ENCODE peak calls at places on chromosomes 1 and 21, in nine cellular contexts. One of them, this sample, is unnamed.

GRCh38 chr21:43919871-43920801 is 55.1 kb downstream of the AGPAT3 start:
- DNase-seq in NCI-H1092 treated with DMSO at 0.1 percent for 48 hours: no peak
- DNase-seq in NCI-H2107: no peak
- DNase-seq in stimulated activated CD8-positive, alpha-beta memory T cell treated with anti-CD3 and anti-CD28 coated beads, Interleukin-7, amount 100 ng/mL, for 1 hour: no peak
- DNase-seq in activated T-helper 9 cell treated with anti-CD3 and anti-CD28 coated beads, Interleukin-2, amount 50 U/mL, for 16 hours: no peak
- DNase-seq in prostate gland: no peak
- DNase-seq in CD8-positive, alpha-beta T cell: no peak
- DNase-seq in stimulated activated effector memory CD8-positive, alpha-beta T cell treated with anti-CD3 and anti-CD28 coated beads, Interleukin-12 subunit alpha, Interleukin-12 subunit beta, amount 100 ng/mL, for 72 hours: no peak
- DNase-seq in NCI-H1417: peak; percentile 58
- DNase-seq in this sample: no peak

GRCh38 chr1:181135815-181136737 is 47.6 kb downstream of the IER5 start:
- DNase-seq in stimulated activated effector memory CD8-positive, alpha-beta T cell treated with anti-CD3 and anti-CD28 coated beads, Interleukin-12 subunit alpha, Interleukin-12 subunit beta, amount 100 ng/mL, for 72 hours: no peak
- DNase-seq in stimulated activated CD8-positive, alpha-beta memory T cell treated with anti-CD3 and anti-CD28 coated beads, Interleukin-7, amount 100 ng/mL, for 1 hour: no peak
- DNase-seq in NCI-H1417: no peak
- DNase-seq in NCI-H2107: no peak
- DNase-seq in NCI-H1092 treated with DMSO at 0.1 percent for 48 hours: no peak
- DNase-seq in prostate gland: no peak
- DNase-seq in CD8-positive, alpha-beta T cell: no peak
- DNase-seq in activated T-helper 9 cell treated with anti-CD3 and anti-CD28 coated beads, Interleukin-2, amount 50 U/mL, for 16 hours: no peak
- DNase-seq in this sample: peak; percentile 87

GRCh38 chr1:244353572-244354091 is 98.1 kb downstream of the ADSS2 start:
- DNase-seq in activated T-helper 9 cell treated with anti-CD3 and anti-CD28 coated beads, Interleukin-2, amount 50 U/mL, for 16 hours: peak; percentile 24
- DNase-seq in NCI-H1092 treated with DMSO at 0.1 percent for 48 hours: no peak
- DNase-seq in NCI-H1417: no peak
- DNase-seq in stimulated activated CD8-positive, alpha-beta memory T cell treated with anti-CD3 and anti-CD28 coated beads, Interleukin-7, amount 100 ng/mL, for 1 hour: no peak
- DNase-seq in NCI-H2107: no peak
- DNase-seq in CD8-positive, alpha-beta T cell: no peak
- DNase-seq in prostate gland: no peak
- DNase-seq in stimulated activated effector memory CD8-positive, alpha-beta T cell treated with anti-CD3 and anti-CD28 coated beads, Interleukin-12 subunit alpha, Interleukin-12 subunit beta, amount 100 ng/mL, for 72 hours: peak; percentile 54
- DNase-seq in this sample: peak; percentile 89

GRCh38 chr1:192201303-192201702 is 43.0 kb downstream of the RGS18 start:
- DNase-seq in NCI-H2107: no peak
- DNase-seq in activated T-helper 9 cell treated with anti-CD3 and anti-CD28 coated beads, Interleukin-2, amount 50 U/mL, for 16 hours: no peak
- DNase-seq in stimulated activated effector memory CD8-positive, alpha-beta T cell treated with anti-CD3 and anti-CD28 coated beads, Interleukin-12 subunit alpha, Interleukin-12 subunit beta, amount 100 ng/mL, for 72 hours: no peak
- DNase-seq in stimulated activated CD8-positive, alpha-beta memory T cell treated with anti-CD3 and anti-CD28 coated beads, Interleukin-7, amount 100 ng/mL, for 1 hour: no peak
- DNase-seq in prostate gland: no peak
- DNase-seq in CD8-positive, alpha-beta T cell: no peak
- DNase-seq in NCI-H1417: peak; percentile 3
- DNase-seq in NCI-H1092 treated with DMSO at 0.1 percent for 48 hours: no peak
- DNase-seq in this sample: no peak

GRCh38 chr1:64302971-64303370 is 99.5 kb downstream of the UBE2U start:
- DNase-seq in stimulated activated CD8-positive, alpha-beta memory T cell treated with anti-CD3 and anti-CD28 coated beads, Interleukin-7, amount 100 ng/mL, for 1 hour: no peak
- DNase-seq in CD8-positive, alpha-beta T cell: no peak
- DNase-seq in NCI-H2107: no peak
- DNase-seq in NCI-H1092 treated with DMSO at 0.1 percent for 48 hours: no peak
- DNase-seq in prostate gland: no peak
- DNase-seq in NCI-H1417: no peak
- DNase-seq in stimulated activated effector memory CD8-positive, alpha-beta T cell treated with anti-CD3 and anti-CD28 coated beads, Interleukin-12 subunit alpha, Interleukin-12 subunit beta, amount 100 ng/mL, for 72 hours: no peak
- DNase-seq in activated T-helper 9 cell treated with anti-CD3 and anti-CD28 coated beads, Interleukin-2, amount 50 U/mL, for 16 hours: no peak
- DNase-seq in this sample: peak; percentile 16

GRCh38 chr1:161720956-161721737 is at the start of gene FCRLB:
- DNase-seq in stimulated activated CD8-positive, alpha-beta memory T cell treated with anti-CD3 and anti-CD28 coated beads, Interleukin-7, amount 100 ng/mL, for 1 hour: no peak
- DNase-seq in prostate gland: no peak
- DNase-seq in CD8-positive, alpha-beta T cell: no peak
- DNase-seq in stimulated activated effector memory CD8-positive, alpha-beta T cell treated with anti-CD3 and anti-CD28 coated beads, Interleukin-12 subunit alpha, Interleukin-12 subunit beta, amount 100 ng/mL, for 72 hours: no peak
- DNase-seq in NCI-H2107: no peak
- DNase-seq in activated T-helper 9 cell treated with anti-CD3 and anti-CD28 coated beads, Interleukin-2, amount 50 U/mL, for 16 hours: no peak
- DNase-seq in NCI-H1417: no peak
- DNase-seq in NCI-H1092 treated with DMSO at 0.1 percent for 48 hours: no peak
- DNase-seq in this sample: no peak

GRCh38 chr1:51325878-51326755 is 4.2 kb downstream of the TTC39A start:
- DNase-seq in CD8-positive, alpha-beta T cell: no peak
- DNase-seq in NCI-H1417: no peak
- DNase-seq in stimulated activated effector memory CD8-positive, alpha-beta T cell treated with anti-CD3 and anti-CD28 coated beads, Interleukin-12 subunit alpha, Interleukin-12 subunit beta, amount 100 ng/mL, for 72 hours: no peak
- DNase-seq in NCI-H2107: no peak
- DNase-seq in stimulated activated CD8-positive, alpha-beta memory T cell treated with anti-CD3 and anti-CD28 coated beads, Interleukin-7, amount 100 ng/mL, for 1 hour: no peak
- DNase-seq in prostate gland: no peak
- DNase-seq in activated T-helper 9 cell treated with anti-CD3 and anti-CD28 coated beads, Interleukin-2, amount 50 U/mL, for 16 hours: no peak
- DNase-seq in NCI-H1092 treated with DMSO at 0.1 percent for 48 hours: no peak
- DNase-seq in this sample: no peak

GRCh38 chr21:15004721-15005370 is 60.0 kb downstream of the NRIP1 start:
- DNase-seq in CD8-positive, alpha-beta T cell: no peak
- DNase-seq in stimulated activated CD8-positive, alpha-beta memory T cell treated with anti-CD3 and anti-CD28 coated beads, Interleukin-7, amount 100 ng/mL, for 1 hour: no peak
- DNase-seq in NCI-H1417: no peak
- DNase-seq in NCI-H1092 treated with DMSO at 0.1 percent for 48 hours: no peak
- DNase-seq in activated T-helper 9 cell treated with anti-CD3 and anti-CD28 coated beads, Interleukin-2, amount 50 U/mL, for 16 hours: no peak
- DNase-seq in prostate gland: no peak
- DNase-seq in NCI-H2107: no peak
- DNase-seq in stimulated activated effector memory CD8-positive, alpha-beta T cell treated with anti-CD3 and anti-CD28 coated beads, Interleukin-12 subunit alpha, Interleukin-12 subunit beta, amount 100 ng/mL, for 72 hours: no peak
- DNase-seq in this sample: peak; percentile 59

GRCh38 chr1:15154480-15155036 is 1.0 kb downstream of the TMEM51 start:
- DNase-seq in stimulated activated effector memory CD8-positive, alpha-beta T cell treated with anti-CD3 and anti-CD28 coated beads, Interleukin-12 subunit alpha, Interleukin-12 subunit beta, amount 100 ng/mL, for 72 hours: no peak
- DNase-seq in CD8-positive, alpha-beta T cell: no peak
- DNase-seq in stimulated activated CD8-positive, alpha-beta memory T cell treated with anti-CD3 and anti-CD28 coated beads, Interleukin-7, amount 100 ng/mL, for 1 hour: no peak
- DNase-seq in NCI-H1417: no peak
- DNase-seq in NCI-H2107: peak; percentile 15
- DNase-seq in NCI-H1092 treated with DMSO at 0.1 percent for 48 hours: no peak
- DNase-seq in prostate gland: peak; percentile 28
- DNase-seq in activated T-helper 9 cell treated with anti-CD3 and anti-CD28 coated beads, Interleukin-2, amount 50 U/mL, for 16 hours: no peak
- DNase-seq in this sample: peak; percentile 34

GRCh38 chr1:20484526-20485462 is 1.2 kb downstream of the CAMK2N1 start:
- DNase-seq in NCI-H2107: no peak
- DNase-seq in activated T-helper 9 cell treated with anti-CD3 and anti-CD28 coated beads, Interleukin-2, amount 50 U/mL, for 16 hours: no peak
- DNase-seq in CD8-positive, alpha-beta T cell: no peak
- DNase-seq in NCI-H1092 treated with DMSO at 0.1 percent for 48 hours: peak; percentile 32
- DNase-seq in prostate gland: no peak
- DNase-seq in stimulated activated effector memory CD8-positive, alpha-beta T cell treated with anti-CD3 and anti-CD28 coated beads, Interleukin-12 subunit alpha, Interleukin-12 subunit beta, amount 100 ng/mL, for 72 hours: no peak
- DNase-seq in NCI-H1417: peak; percentile 76
- DNase-seq in stimulated activated CD8-positive, alpha-beta memory T cell treated with anti-CD3 and anti-CD28 coated beads, Interleukin-7, amount 100 ng/mL, for 1 hour: no peak
- DNase-seq in this sample: peak; percentile 56

GRCh38 chr1:162974810-162975209 is 94.4 kb upstream of the RGS4 start:
- DNase-seq in CD8-positive, alpha-beta T cell: no peak
- DNase-seq in NCI-H2107: no peak
- DNase-seq in stimulated activated effector memory CD8-positive, alpha-beta T cell treated with anti-CD3 and anti-CD28 coated beads, Interleukin-12 subunit alpha, Interleukin-12 subunit beta, amount 100 ng/mL, for 72 hours: no peak
- DNase-seq in NCI-H1092 treated with DMSO at 0.1 percent for 48 hours: no peak
- DNase-seq in stimulated activated CD8-positive, alpha-beta memory T cell treated with anti-CD3 and anti-CD28 coated beads, Interleukin-7, amount 100 ng/mL, for 1 hour: no peak
- DNase-seq in activated T-helper 9 cell treated with anti-CD3 and anti-CD28 coated beads, Interleukin-2, amount 50 U/mL, for 16 hours: no peak
- DNase-seq in prostate gland: no peak
- DNase-seq in NCI-H1417: no peak
- DNase-seq in this sample: no peak

GRCh38 chr1:182575540-182576149 is 13.4 kb downstream of the RNASEL start:
- DNase-seq in CD8-positive, alpha-beta T cell: no peak
- DNase-seq in activated T-helper 9 cell treated with anti-CD3 and anti-CD28 coated beads, Interleukin-2, amount 50 U/mL, for 16 hours: no peak
- DNase-seq in NCI-H1092 treated with DMSO at 0.1 percent for 48 hours: no peak
- DNase-seq in prostate gland: no peak
- DNase-seq in stimulated activated effector memory CD8-positive, alpha-beta T cell treated with anti-CD3 and anti-CD28 coated beads, Interleukin-12 subunit alpha, Interleukin-12 subunit beta, amount 100 ng/mL, for 72 hours: no peak
- DNase-seq in NCI-H2107: no peak
- DNase-seq in stimulated activated CD8-positive, alpha-beta memory T cell treated with anti-CD3 and anti-CD28 coated beads, Interleukin-7, amount 100 ng/mL, for 1 hour: no peak
- DNase-seq in NCI-H1417: no peak
- DNase-seq in this sample: peak; percentile 82

GRCh38 chr1:205424881-205425635 is 3.2 kb upstream of the LEMD1 start:
- DNase-seq in NCI-H1092 treated with DMSO at 0.1 percent for 48 hours: no peak
- DNase-seq in CD8-positive, alpha-beta T cell: no peak
- DNase-seq in NCI-H1417: peak; percentile 49
- DNase-seq in stimulated activated CD8-positive, alpha-beta memory T cell treated with anti-CD3 and anti-CD28 coated beads, Interleukin-7, amount 100 ng/mL, for 1 hour: no peak
- DNase-seq in prostate gland: no peak
- DNase-seq in NCI-H2107: no peak
- DNase-seq in activated T-helper 9 cell treated with anti-CD3 and anti-CD28 coated beads, Interleukin-2, amount 50 U/mL, for 16 hours: no peak
- DNase-seq in stimulated activated effector memory CD8-positive, alpha-beta T cell treated with anti-CD3 and anti-CD28 coated beads, Interleukin-12 subunit alpha, Interleukin-12 subunit beta, amount 100 ng/mL, for 72 hours: no peak
- DNase-seq in this sample: no peak

GRCh38 chr1:159040206-159040605 is 30.5 kb downstream of the IFI16 start:
- DNase-seq in stimulated activated CD8-positive, alpha-beta memory T cell treated with anti-CD3 and anti-CD28 coated beads, Interleukin-7, amount 100 ng/mL, for 1 hour: no peak
- DNase-seq in activated T-helper 9 cell treated with anti-CD3 and anti-CD28 coated beads, Interleukin-2, amount 50 U/mL, for 16 hours: no peak
- DNase-seq in stimulated activated effector memory CD8-positive, alpha-beta T cell treated with anti-CD3 and anti-CD28 coated beads, Interleukin-12 subunit alpha, Interleukin-12 subunit beta, amount 100 ng/mL, for 72 hours: no peak
- DNase-seq in NCI-H1092 treated with DMSO at 0.1 percent for 48 hours: no peak
- DNase-seq in NCI-H2107: no peak
- DNase-seq in CD8-positive, alpha-beta T cell: no peak
- DNase-seq in NCI-H1417: no peak
- DNase-seq in prostate gland: no peak
- DNase-seq in this sample: peak; percentile 61

GRCh38 chr1:12619396-12620141 is 1.6 kb upstream of the DHRS3 start:
- DNase-seq in prostate gland: peak; percentile 91
- DNase-seq in NCI-H1092 treated with DMSO at 0.1 percent for 48 hours: peak; percentile 90
- DNase-seq in CD8-positive, alpha-beta T cell: peak; percentile 86
- DNase-seq in stimulated activated effector memory CD8-positive, alpha-beta T cell treated with anti-CD3 and anti-CD28 coated beads, Interleukin-12 subunit alpha, Interleukin-12 subunit beta, amount 100 ng/mL, for 72 hours: peak; percentile 88
- DNase-seq in activated T-helper 9 cell treated with anti-CD3 and anti-CD28 coated beads, Interleukin-2, amount 50 U/mL, for 16 hours: peak; percentile 66
- DNase-seq in NCI-H2107: peak; percentile 51
- DNase-seq in NCI-H1417: peak; percentile 41
- DNase-seq in stimulated activated CD8-positive, alpha-beta memory T cell treated with anti-CD3 and anti-CD28 coated beads, Interleukin-7, amount 100 ng/mL, for 1 hour: no peak
- DNase-seq in this sample: peak; percentile 97

GRCh38 chr1:221881805-221882581 is 140.1 kb upstream of the DUSP10 start:
- DNase-seq in prostate gland: no peak
- DNase-seq in NCI-H2107: no peak
- DNase-seq in CD8-positive, alpha-beta T cell: no peak
- DNase-seq in activated T-helper 9 cell treated with anti-CD3 and anti-CD28 coated beads, Interleukin-2, amount 50 U/mL, for 16 hours: no peak
- DNase-seq in NCI-H1092 treated with DMSO at 0.1 percent for 48 hours: no peak
- DNase-seq in stimulated activated effector memory CD8-positive, alpha-beta T cell treated with anti-CD3 and anti-CD28 coated beads, Interleukin-12 subunit alpha, Interleukin-12 subunit beta, amount 100 ng/mL, for 72 hours: no peak
- DNase-seq in stimulated activated CD8-positive, alpha-beta memory T cell treated with anti-CD3 and anti-CD28 coated beads, Interleukin-7, amount 100 ng/mL, for 1 hour: no peak
- DNase-seq in NCI-H1417: no peak
- DNase-seq in this sample: no peak

GRCh38 chr1:32249831-32250525 is 1.1 kb upstream of the LCK start:
- DNase-seq in CD8-positive, alpha-beta T cell: peak; percentile 88
- DNase-seq in NCI-H1417: no peak
- DNase-seq in stimulated activated CD8-positive, alpha-beta memory T cell treated with anti-CD3 and anti-CD28 coated beads, Interleukin-7, amount 100 ng/mL, for 1 hour: peak; percentile 54
- DNase-seq in activated T-helper 9 cell treated with anti-CD3 and anti-CD28 coated beads, Interleukin-2, amount 50 U/mL, for 16 hours: peak; percentile 67
- DNase-seq in stimulated activated effector memory CD8-positive, alpha-beta T cell treated with anti-CD3 and anti-CD28 coated beads, Interleukin-12 subunit alpha, Interleukin-12 subunit beta, amount 100 ng/mL, for 72 hours: peak; percentile 87
- DNase-seq in NCI-H2107: no peak
- DNase-seq in NCI-H1092 treated with DMSO at 0.1 percent for 48 hours: no peak
- DNase-seq in prostate gland: no peak
- DNase-seq in this sample: no peak

GRCh38 chr1:195591917-195592672 is 1016.1 kb downstream of the KCNT2 start:
- DNase-seq in NCI-H1417: no peak
- DNase-seq in prostate gland: no peak
- DNase-seq in stimulated activated effector memory CD8-positive, alpha-beta T cell treated with anti-CD3 and anti-CD28 coated beads, Interleukin-12 subunit alpha, Interleukin-12 subunit beta, amount 100 ng/mL, for 72 hours: no peak
- DNase-seq in activated T-helper 9 cell treated with anti-CD3 and anti-CD28 coated beads, Interleukin-2, amount 50 U/mL, for 16 hours: no peak
- DNase-seq in stimulated activated CD8-positive, alpha-beta memory T cell treated with anti-CD3 and anti-CD28 coated beads, Interleukin-7, amount 100 ng/mL, for 1 hour: no peak
- DNase-seq in NCI-H1092 treated with DMSO at 0.1 percent for 48 hours: no peak
- DNase-seq in CD8-positive, alpha-beta T cell: no peak
- DNase-seq in NCI-H2107: no peak
- DNase-seq in this sample: peak; percentile 72

This sample was measured in adipocyte.